ENCODE peak calls at places on chromosomes 11 and 22, in four cellular contexts. A, Q, E and H are unnamed samples.

GRCh38 chr11:119421941-119422504 is 949 bp downstream of the THY1 start:
- DNase-seq in A (peak; percentile 79), Q (no peak), E (peak; percentile 51), H (no peak)

GRCh38 chr11:2791521-2792375 is 92.0 kb upstream of the KCNQ1OT1 start:
- DNase-seq in A (no peak), Q (no peak), E (peak; percentile 40), H (no peak)

GRCh38 chr11:90803781-90804180 is 580.9 kb upstream of the CHORDC1 start:
- DNase-seq in A (no peak), Q (no peak), E (no peak), H (no peak)

GRCh38 chr11:117071344-117071787 is 26.9 kb downstream of the SIK3 start:
- DNase-seq in A (no peak), Q (peak; percentile 72), E (no peak), H (no peak)

GRCh38 chr11:64809781-64810241 is 540 bp downstream of the MEN1 start:
- DNase-seq in A (peak; percentile 81), Q (peak; percentile 40), E (peak; percentile 63), H (no peak)

GRCh38 chr11:126341760-126342161 is 13.7 kb upstream of the ST3GAL4 start:
- DNase-seq in A (no peak), Q (peak; percentile 58), E (no peak), H (no peak)

GRCh38 chr11:123298488-123299447 is 103.7 kb upstream of the CLMP start:
- DNase-seq in A (no peak), Q (no peak), E (peak; percentile 36), H (no peak)

GRCh38 chr11:119055901-119056300 is 1.1 kb downstream of the HYOU1 start:
- DNase-seq in A (peak; percentile 64), Q (no peak), E (no peak), H (no peak)

GRCh38 chr11:101915811-101916291 is 471 bp downstream of the ANGPTL5 start:
- DNase-seq in A (peak; percentile 34), Q (no peak), E (no peak), H (no peak)

GRCh38 chr22:36911887-36912661 is 1.4 kb upstream of the CSF2RB start:
- DNase-seq in A (no peak), Q (no peak), E (no peak), H (no peak)

GRCh38 chr22:31363885-31364284 is 17.7 kb upstream of the PATZ1 start:
- DNase-seq in A (no peak), Q (no peak), E (no peak), H (no peak)

GRCh38 chr11:16881074-16881709 is 133.0 kb downstream of the PLEKHA7 start:
- DNase-seq in A (no peak), Q (peak; percentile 68), E (peak; percentile 22), H (no peak)

GRCh38 chr11:108246309-108246708 is 23.4 kb downstream of the ATM start:
- DNase-seq in A (no peak), Q (no peak), E (no peak), H (no peak)

GRCh38 chr11:108237058-108237481 is 14.2 kb downstream of the ATM start:
- DNase-seq in A (no peak), Q (no peak), E (no peak), H (no peak)

GRCh38 chr11:108242422-108242821 is 19.6 kb downstream of the ATM start:
- DNase-seq in A (no peak), Q (no peak), E (no peak), H (no peak)

GRCh38 chr11:108239076-108239475 is 16.2 kb downstream of the ATM start:
- DNase-seq in A (no peak), Q (no peak), E (no peak), H (no peak)

GRCh38 chr11:108241370-108242037 is 18.6 kb downstream of the ATM start:
- DNase-seq in A (no peak), Q (no peak), E (no peak), H (no peak)
- TF ChIP-seq USF1 in A (no peak), Q (no peak), E (no peak), H (no peak)

GRCh38 chr11:12199231-12199948 is 89.0 kb downstream of the MICAL2 start:
- DNase-seq in A (no peak), Q (peak; percentile 72), E (no peak), H (no peak)
- TF ChIP-seq USF1 in A (no peak), Q (no peak), E (no peak), H (no peak)

GRCh38 chr11:43497144-43497543 is 138.4 kb downstream of the TTC17 start:
- DNase-seq in A (no peak), Q (no peak), E (no peak), H (no peak)

GRCh38 chr11:43489869-43490465 is 131.2 kb downstream of the TTC17 start:
- DNase-seq in A (no peak), Q (no peak), E (no peak), H (no peak)

GRCh38 chr11:43493431-43493830 is 134.7 kb downstream of the TTC17 start:
- DNase-seq in A (no peak), Q (no peak), E (no peak), H (no peak)

GRCh38 chr11:43492701-43493100 is 134.0 kb downstream of the TTC17 start:
- DNase-seq in A (no peak), Q (no peak), E (no peak), H (no peak)
- TF ChIP-seq USF1 in A (no peak), Q (no peak), E (no peak), H (no peak)

GRCh38 chr11:67013511-67014045 is 9.4 kb upstream of the SYT12 start:
- DNase-seq in A (no peak), Q (no peak), E (no peak), H (no peak)

GRCh38 chr11:67010296-67010905 is 12.5 kb upstream of the SYT12 start:
- DNase-seq in A (peak; percentile 17), Q (no peak), E (no peak), H (no peak)

GRCh38 chr11:67016550-67016949 is 6.4 kb upstream of the SYT12 start:
- DNase-seq in A (no peak), Q (no peak), E (no peak), H (no peak)

GRCh38 chr11:67014343-67014742 is 8.6 kb upstream of the SYT12 start:
- DNase-seq in A (no peak), Q (no peak), E (no peak), H (no peak)

DNA sequence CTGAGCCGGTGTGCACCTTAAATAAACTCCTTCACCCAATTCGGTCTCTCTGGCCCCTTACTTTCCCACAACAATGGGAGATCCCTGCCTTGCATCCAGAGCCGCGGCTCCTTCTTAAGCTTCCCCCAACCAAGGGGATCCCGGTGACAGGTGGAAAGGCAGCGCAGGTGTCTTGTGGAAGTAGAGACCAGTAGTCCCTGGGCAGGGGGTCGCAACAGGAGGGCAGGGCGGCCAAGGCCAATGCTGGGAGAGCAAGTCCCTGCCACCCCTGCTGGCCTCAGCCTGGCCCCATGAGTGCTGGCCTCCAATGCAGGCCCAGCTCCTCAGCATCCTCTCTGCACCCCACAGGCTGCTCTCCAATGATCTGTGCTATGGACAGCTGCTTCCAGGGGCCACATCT is 7.9 kb upstream of the SYT12 start:
- DNase-seq in A (no peak), Q (no peak), E (no peak), H (no peak)
- TF ChIP-seq USF1 in A (no peak), Q (no peak), E (no peak), H (no peak)

DNA sequence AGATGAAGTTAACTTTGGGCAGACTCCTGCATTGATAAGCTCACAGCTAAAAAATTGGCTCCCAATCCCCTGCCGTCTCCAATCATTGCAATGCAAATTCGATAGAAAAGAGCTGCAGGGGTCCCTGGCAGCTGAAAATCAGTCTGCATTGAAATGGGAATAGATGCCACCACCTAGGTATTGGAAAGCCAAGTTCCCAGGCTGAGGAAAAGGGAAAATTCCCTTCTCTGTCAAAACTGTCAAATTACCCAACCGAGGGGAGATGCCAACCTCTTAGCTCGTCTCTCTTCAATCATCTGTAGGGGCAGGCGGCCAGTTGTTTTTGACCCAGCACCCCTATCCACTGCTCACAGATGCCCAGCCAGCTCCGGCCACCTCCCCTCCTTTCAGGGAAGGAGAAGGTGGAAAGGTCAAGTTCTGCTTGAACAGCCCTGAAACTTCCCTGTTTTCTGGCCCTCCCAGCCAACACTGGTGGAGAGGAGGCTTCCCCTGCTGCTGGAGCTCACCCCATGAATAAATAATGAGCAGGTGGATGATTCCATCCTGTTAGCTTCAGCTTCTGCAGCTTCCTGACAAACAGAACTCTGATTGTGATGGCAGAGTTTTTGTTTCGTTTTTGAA is 916.3 kb downstream of the TBC1D22A start:
- DNase-seq in A (no peak), Q (peak; percentile 12), E (peak; percentile 22), H (no peak)
- TF ChIP-seq USF1 in A (no peak), Q (no peak), E (no peak), H (no peak)

GRCh38 chr11:121236115-121237001 is 56.2 kb upstream of the SC5D start:
- DNase-seq in A (no peak), Q (no peak), E (no peak), H (peak; percentile 74)

GRCh38 chr11:121241300-121242176 is 51.0 kb upstream of the SC5D start:
- DNase-seq in A (peak; percentile 30), Q (no peak), E (peak; percentile 23), H (no peak)

GRCh38 chr11:121240650-121241299 is 51.8 kb upstream of the SC5D start:
- DNase-seq in A (peak; percentile 47), Q (no peak), E (no peak), H (no peak)

GRCh38 chr11:121235057-121235456 is 57.5 kb upstream of the SC5D start:
- DNase-seq in A (no peak), Q (no peak), E (no peak), H (no peak)

DNA sequence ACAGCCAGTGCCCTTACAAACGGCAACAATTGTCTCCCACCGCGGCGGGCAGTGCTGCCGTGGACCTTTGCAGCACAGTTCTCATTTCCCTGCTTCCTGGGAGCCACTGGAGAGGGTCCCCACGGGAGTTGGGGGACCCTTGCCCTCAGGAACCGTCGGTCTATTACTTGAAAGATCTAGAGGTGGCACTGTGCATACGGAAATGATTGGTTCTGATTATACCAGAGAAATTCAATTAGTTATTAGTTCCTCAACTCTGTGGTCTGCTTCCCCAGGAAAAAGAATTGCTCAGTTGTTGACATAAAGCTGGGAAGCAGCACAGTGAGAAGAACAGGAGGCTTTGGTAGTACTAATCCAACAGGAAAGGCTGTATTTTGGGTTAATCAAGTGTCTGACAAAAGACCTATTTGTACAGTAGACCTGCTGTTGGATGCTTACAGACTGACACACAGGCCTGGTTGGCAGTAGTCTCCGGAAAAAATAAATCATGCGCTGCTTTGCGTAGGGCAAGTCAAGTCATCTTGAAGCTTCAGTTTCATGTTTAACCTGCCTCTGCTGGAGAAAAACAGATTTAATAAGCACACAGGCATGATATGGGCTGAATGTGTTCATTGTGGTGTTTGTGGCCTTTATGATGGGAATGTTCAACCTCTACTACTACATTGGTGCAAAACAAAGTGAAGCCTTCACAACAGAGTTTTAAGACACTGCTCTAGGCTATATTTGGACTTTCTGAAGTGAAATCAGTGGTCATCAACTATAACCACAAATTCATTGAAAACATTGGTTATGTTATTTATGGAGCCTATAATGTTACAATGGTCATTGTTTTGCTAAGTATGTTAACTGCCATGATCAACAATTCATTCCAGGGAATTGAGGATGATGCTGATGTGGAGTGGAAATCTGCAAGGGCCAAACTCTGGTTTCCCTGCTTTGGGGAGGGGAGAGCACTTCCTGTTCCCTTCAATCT is 54.6 kb upstream of the SC5D start:
- DNase-seq in A (no peak), Q (no peak), E (no peak), H (peak; percentile 59)
- TF ChIP-seq USF1 in A (no peak), Q (no peak), E (no peak), H (no peak)